ENCODE peak calls at places on chromosome 15, in four cellular contexts. B, Y, W and K are unnamed samples. For H3K36me3, the result is how much of the 10 kb centered on the place peaks cover.

GRCh38 chr15:48855501-48856440 is 22.2 kb upstream of the EID1 start:
- DNase-seq in Y (peak), B (peak), W (no peak), K (no peak)

GRCh38 chr15:96274698-96275097 is 55.8 kb upstream of the NR2F2 start:
- DNase-seq in W (no peak), B (no peak), Y (no peak), K (no peak)

GRCh38 chr15:94524565-94524964 is 293.2 kb downstream of the MCTP2 start:
- DNase-seq in B (no peak), Y (no peak), W (no peak), K (no peak)

GRCh38 chr15:59587085-59587826 is 24.3 kb upstream of the GCNT3 start:
- DNase-seq in Y (no peak), B (no peak), W (no peak), K (no peak)

GRCh38 chr15:42705336-42705735 is 31.6 kb downstream of the CDAN1 start:
- DNase-seq in Y (no peak), B (no peak), W (no peak), K (no peak)

GRCh38 chr15:35115155-35115725 is 30.1 kb upstream of the NANOGP8 start:
- DNase-seq in W (no peak), Y (peak), B (no peak), K (no peak)

GRCh38 chr15:51726302-51727073 is 11.0 kb downstream of the LYSMD2 start:
- DNase-seq in W (peak), B (no peak), Y (peak), K (no peak)

GRCh38 chr15:51680316-51680715 is 987 bp upstream of the SCG3 start:
- DNase-seq in Y (no peak), W (no peak), B (no peak), K (no peak)

GRCh38 chr15:42421376-42421775 is 62.1 kb downstream of the CAPN3 start:
- DNase-seq in B (no peak), Y (no peak), W (no peak), K (no peak)

GRCh38 chr15:91316123-91316522 is 216.1 kb downstream of the SV2B start:
- DNase-seq in Y (no peak), W (no peak), B (no peak), K (no peak)

GRCh38 chr15:39317225-39317624 is 263.7 kb upstream of the THBS1 start:
- DNase-seq in W (no peak), Y (no peak), B (no peak), K (no peak)

GRCh38 chr15:60370804-60371700 is 26.7 kb downstream of the ANXA2 start:
- DNase-seq in W (no peak), B (peak), Y (peak), K (no peak)

GRCh38 chr15:45906230-45906629 is 271.4 kb downstream of the SQOR start:
- DNase-seq in W (no peak), B (no peak), Y (no peak), K (no peak)

GRCh38 chr15:47620960-47621681 is 96.2 kb upstream of the SEMA6D start:
- DNase-seq in Y (no peak), B (no peak), W (no peak), K (no peak)

DNA sequence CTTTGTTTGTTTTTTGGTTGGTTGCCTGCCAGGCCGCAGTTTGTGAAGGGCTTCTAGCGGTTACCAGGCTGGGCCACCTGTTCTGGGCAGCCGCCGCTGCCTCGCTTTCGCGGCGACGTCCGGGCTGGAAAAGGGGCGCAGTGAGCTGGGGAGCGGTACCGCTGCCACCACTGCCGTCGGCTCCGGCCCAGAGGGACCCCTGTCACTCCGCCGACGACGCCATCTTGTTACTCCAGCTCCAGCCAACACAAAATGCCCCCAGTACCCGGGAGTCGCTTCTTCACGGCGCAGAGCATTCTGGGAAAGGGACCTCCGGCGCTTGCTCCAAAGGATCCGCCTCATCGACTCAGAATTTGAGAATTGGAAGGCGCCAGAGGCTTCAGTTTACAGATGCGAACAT is 238.8 kb downstream of the CDIN1 start:
- DNase-seq in B (peak), W (no peak), Y (no peak), K (no peak)
- H3K4me3 ChIP-seq in B (peak), W (no peak), Y (no peak), K (no peak)

GRCh38 chr15:83118291-83118827 is 10.9 kb downstream of the TM6SF1 start:
- DNase-seq in Y (no peak), W (no peak), B (no peak), K (no peak)

GRCh38 chr15:83123529-83123928 is 16.1 kb downstream of the TM6SF1 start:
- DNase-seq in W (no peak), Y (no peak), B (no peak), K (no peak)

GRCh38 chr15:83118968-83119367 is 11.5 kb downstream of the TM6SF1 start:
- DNase-seq in B (no peak), Y (no peak), W (no peak), K (no peak)

GRCh38 chr15:83115831-83116565 is 8.6 kb downstream of the TM6SF1 start:
- DNase-seq in W (no peak), B (no peak), Y (no peak), K (no peak)

DNA sequence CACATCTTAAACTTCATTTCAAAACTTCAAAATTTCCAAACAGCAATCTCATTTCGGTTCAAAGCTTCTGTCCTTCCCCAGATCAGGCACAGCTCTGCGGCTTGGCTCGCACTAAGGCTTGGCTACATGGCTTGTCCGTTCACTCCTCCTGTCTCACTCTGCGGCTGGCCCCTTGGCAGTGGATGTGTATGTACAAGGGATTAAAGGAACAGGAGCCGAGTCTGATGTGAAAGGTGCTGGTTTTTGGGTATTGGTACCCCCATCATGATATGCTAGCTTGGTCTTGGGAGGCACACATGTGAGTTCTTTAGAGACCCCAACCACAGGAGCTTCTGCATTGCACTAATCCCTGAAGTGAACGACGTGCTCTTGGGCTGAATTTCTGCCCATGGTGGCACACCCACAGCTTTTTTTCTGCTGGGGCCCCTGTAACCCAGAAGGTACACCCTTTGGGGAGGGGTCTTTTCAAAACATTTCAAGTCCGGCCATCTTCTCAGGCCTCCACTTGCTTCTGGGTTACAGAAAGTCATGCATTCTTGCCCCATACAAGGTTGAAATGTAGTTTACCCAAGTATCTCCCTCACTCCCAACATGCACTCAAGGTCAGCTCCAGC is 12.6 kb downstream of the TM6SF1 start:
- DNase-seq in B (no peak), Y (no peak), W (no peak), K (peak)
- H3K36me3 ChIP-seq in B (under half), Y (under half), W (under half), K (under half)

GRCh38 chr15:90231028-90232017 is 2.4 kb downstream of the CIB1 start:
- DNase-seq in B (peak), W (no peak), Y (no peak), K (no peak)
- H3K4me3 ChIP-seq in B (no peak), W (peak), Y (no peak), K (no peak)

GRCh38 chr15:101035611-101036010 is 116.5 kb downstream of the LRRK1 start:
- DNase-seq in B (no peak), W (no peak), Y (no peak), K (no peak)
- H3K36me3 ChIP-seq in B (under half), W (half or more), Y (under half), K (under half)

GRCh38 chr15:101724675-101725005 is 367 bp upstream of the TARS3 start:
- DNase-seq in W (no peak), Y (no peak), B (no peak), K (no peak)
- H3K4me3 ChIP-seq in W (no peak), Y (no peak), B (peak), K (peak)